ENCODE peak calls at places on chromosomes 6 and 20, in four cellular contexts. B, T, J and L are unnamed samples.

GRCh38 chr6:25370175-25371036 is 91.2 kb downstream of the CARMIL1 start:
- DNase-seq in J (no peak), B (no peak), T (no peak), L (no peak)

GRCh38 chr6:160170018-160170680 is 48.5 kb downstream of the SLC22A1 start:
- DNase-seq in T (no peak), B (no peak), J (no peak), L (no peak)

GRCh38 chr20:38838326-38838725 is 32.8 kb downstream of the PPP1R16B start:
- DNase-seq in T (no peak), B (no peak), J (no peak), L (no peak)

GRCh38 chr6:12147557-12148316 is 135.6 kb downstream of the HIVEP1 start:
- DNase-seq in T (no peak), J (no peak), B (no peak), L (no peak)

GRCh38 chr6:100780648-100781047 is 100.5 kb downstream of the ASCC3 start:
- DNase-seq in T (no peak), B (no peak), J (no peak), L (no peak)

GRCh38 chr6:54758340-54758739 is 88.2 kb upstream of the FAM83B start:
- DNase-seq in B (no peak), T (no peak), J (no peak), L (no peak)

GRCh38 chr6:36927691-36928546 is 26.6 kb upstream of the PI16 start:
- DNase-seq in J (no peak), B (no peak), T (no peak), L (no peak)

GRCh38 chr6:126907312-126907711 is 211.2 kb upstream of the RSPO3 start:
- DNase-seq in T (no peak), J (no peak), B (no peak), L (no peak)

GRCh38 chr6:142871910-142872331 is 73.1 kb downstream of the HIVEP2 start:
- DNase-seq in T (no peak), J (peak), B (no peak), L (no peak)

GRCh38 chr20:48384147-48384818 is 443.5 kb downstream of the PREX1 start:
- DNase-seq in B (peak), T (peak), J (no peak), L (no peak)

GRCh38 chr6:27882624-27883023 is 29.6 kb downstream of the OR2B2 start:
- DNase-seq in B (no peak), T (no peak), J (no peak), L (no peak)

GRCh38 chr6:153215242-153215641 is 84.2 kb upstream of the RGS17 start:
- DNase-seq in B (no peak), T (no peak), J (no peak), L (no peak)

GRCh38 chr20:7585126-7585679 is 355.1 kb downstream of the HAO1 start:
- DNase-seq in B (no peak), T (no peak), J (peak), L (no peak)

GRCh38 chr20:35742741-35743523 is 872 bp upstream of the RBM39 start:
- DNase-seq in B (no peak), T (no peak), J (peak), L (no peak)

GRCh38 chr20:20680991-20681508 is 31.4 kb downstream of the RALGAPA2 start:
- DNase-seq in B (no peak), T (no peak), J (no peak), L (no peak)

GRCh38 chr6:164151161-164151728 is 736.7 kb downstream of the QKI start:
- DNase-seq in J (no peak), B (no peak), T (no peak), L (no peak)

GRCh38 chr6:163866192-163866591 is 451.7 kb downstream of the QKI start:
- DNase-seq in J (no peak), T (no peak), B (no peak), L (no peak)

GRCh38 chr6:119493980-119494379 is 144.4 kb upstream of the MAN1A1 start:
- DNase-seq in B (no peak), J (peak), T (no peak), L (no peak)

GRCh38 chr6:43368517-43369160 is 808 bp downstream of the ZNF318 start:
- DNase-seq in J (peak), B (peak), T (no peak), L (no peak)

GRCh38 chr20:50277460-50278376 is 87.1 kb downstream of the CEBPB start:
- DNase-seq in J (no peak), B (no peak), T (no peak), L (no peak)

GRCh38 chr20:62367483-62368302 is 581 bp upstream of the LAMA5 start:
- DNase-seq in J (peak), B (no peak), T (no peak), L (no peak)

GRCh38 chr6:36129889-36130671 is at the start of gene MAPK13:
- DNase-seq in B (no peak), J (peak), T (no peak), L (no peak)

GRCh38 chr6:66128676-66129075 is 421.6 kb upstream of the EYS start:
- DNase-seq in B (no peak), T (no peak), J (no peak), L (no peak)

GRCh38 chr20:22408521-22409402 is 175.6 kb downstream of the FOXA2 start:
- DNase-seq in J (no peak), T (no peak), B (no peak), L (no peak)

DNA sequence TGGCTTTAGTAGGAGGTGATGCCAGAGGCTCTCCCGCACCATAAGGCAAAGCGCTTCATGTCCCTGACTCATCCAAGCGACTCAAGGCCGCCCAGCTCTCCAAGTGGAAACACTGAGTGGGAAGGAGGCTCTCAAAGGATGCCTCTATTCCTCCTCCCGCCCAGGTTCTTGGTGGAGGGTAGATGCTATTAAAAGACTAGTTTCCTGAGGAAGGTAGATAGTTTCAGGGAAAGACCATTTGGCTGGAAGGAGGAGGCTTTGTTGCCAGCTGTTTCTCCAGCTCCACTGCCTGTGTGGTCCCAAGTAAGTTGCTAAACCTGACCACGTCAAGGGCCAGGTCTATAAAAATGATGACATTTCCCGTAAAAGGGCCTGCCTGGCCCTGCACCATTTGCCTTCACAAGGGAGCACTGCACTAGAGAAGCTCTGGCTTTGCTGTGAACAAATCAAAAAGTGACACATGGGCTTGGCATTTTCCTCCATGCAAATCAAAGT is 48.2 kb downstream of the GMDS start:
- DNase-seq in B (no peak), T (peak), J (no peak), L (no peak)
- TF ChIP-seq TCF7L2 in B (no peak), T (no peak), J (no peak), L (no peak)

GRCh38 chr20:45336530-45337366 is 11.5 kb downstream of the SDC4 start:
- DNase-seq in T (no peak), B (no peak), J (peak), L (peak)
- H3K27ac ChIP-seq in T (peak), B (peak), J (peak), L (peak)

DNA sequence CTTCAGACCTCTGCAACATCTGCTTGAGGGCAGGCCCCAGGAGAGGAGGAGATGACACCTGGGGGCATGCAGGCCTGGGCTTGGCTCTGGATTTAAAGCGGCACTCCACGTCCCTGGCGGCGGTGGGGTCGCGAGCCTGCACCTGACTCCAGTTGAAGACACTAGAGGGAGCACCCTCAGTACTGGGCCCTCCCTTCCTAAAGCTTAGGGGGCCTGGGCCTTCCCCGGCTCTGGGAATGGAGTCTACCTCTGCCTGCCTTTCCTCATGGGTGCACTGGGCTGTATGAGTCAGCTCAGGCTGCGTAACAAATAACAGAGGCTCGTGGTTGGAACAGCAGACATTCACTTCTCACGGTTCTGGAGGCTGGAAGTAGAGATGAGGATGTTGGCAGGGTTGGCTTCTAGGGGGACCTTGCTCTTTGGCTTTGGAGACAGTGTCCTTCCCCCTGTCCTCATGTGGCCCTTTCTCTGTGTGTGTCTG is 117.6 kb upstream of the RPS6KA2 start:
- DNase-seq in T (no peak), J (no peak), B (no peak), L (no peak)
- TF ChIP-seq TCF7L2 in T (no peak), J (no peak), B (no peak), L (no peak)

DNA sequence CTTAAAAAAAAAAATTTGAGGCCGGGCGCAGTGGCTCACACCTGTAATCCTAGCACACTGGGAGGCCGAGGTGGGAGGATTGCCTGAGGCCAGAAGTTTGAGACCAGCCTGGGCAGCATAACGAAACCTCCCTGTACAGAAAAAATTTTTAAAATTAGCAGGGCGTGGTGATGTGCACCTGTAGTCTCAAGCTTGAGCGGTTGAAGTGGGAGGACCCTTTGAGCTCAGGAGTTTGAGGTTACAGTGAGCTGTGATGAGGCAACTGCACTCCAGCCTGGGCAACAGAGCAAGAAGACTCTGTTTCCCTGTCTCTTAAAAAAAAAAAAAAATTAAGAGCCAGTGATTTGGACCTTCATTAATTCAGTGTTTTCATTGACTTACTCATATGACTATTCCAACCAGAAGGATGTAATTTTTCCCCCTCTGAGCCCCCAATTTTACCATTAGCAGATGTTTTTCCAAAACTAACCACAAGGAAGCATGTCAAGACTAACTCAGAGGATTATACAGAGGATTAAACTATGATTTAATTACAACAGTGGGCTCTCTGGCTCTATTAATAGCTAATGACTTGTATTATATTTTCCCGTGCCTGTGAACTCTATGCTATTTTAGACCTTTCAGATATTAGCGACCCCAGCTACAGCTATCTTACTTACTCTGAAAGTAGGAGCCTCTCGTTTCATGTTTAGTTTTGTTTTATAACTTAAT is 75.1 kb downstream of the ARID1B start:
- DNase-seq in B (no peak), T (no peak), J (no peak), L (no peak)
- H3K27ac ChIP-seq in B (no peak), T (no peak), J (no peak), L (no peak)

GRCh38 chr6:39997101-39997635 is 62.9 kb upstream of the MOCS1 start:
- DNase-seq in B (no peak), J (no peak), T (no peak), L (no peak)

GRCh38 chr6:39998126-39998525 is 63.9 kb upstream of the MOCS1 start:
- DNase-seq in J (no peak), T (no peak), B (no peak), L (no peak)

GRCh38 chr6:39995633-39996032 is 61.4 kb upstream of the MOCS1 start:
- DNase-seq in B (no peak), T (no peak), J (no peak), L (no peak)

GRCh38 chr6:39999006-39999867 is 65.0 kb upstream of the MOCS1 start:
- DNase-seq in T (no peak), B (no peak), J (no peak), L (no peak)

DNA sequence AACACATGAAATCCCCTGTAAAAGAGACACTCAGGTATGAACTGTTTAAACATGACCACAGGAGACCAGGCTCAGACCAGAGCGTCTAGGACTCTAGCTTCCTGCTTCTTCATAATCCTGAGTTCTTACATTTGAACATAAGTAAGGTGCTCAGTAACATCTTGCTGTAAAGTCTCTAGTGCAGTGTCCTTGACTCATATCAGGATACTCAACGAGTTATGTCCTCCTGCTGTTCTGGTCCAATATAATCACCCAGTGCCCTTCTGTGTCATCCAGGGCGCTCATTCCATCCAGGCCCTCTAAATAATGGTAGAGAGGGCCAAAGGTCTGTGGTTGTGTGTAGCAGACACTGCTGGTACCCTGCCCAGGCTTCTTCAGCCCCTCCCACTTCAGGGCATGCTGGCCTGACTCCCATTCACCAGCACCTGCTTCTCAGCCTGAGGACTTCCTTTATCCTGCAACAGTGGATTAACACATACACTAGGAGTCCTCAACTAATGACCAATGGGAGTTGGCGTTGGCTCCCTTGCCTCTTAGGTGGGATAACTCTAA is 66.8 kb upstream of the MOCS1 start:
- DNase-seq in J (no peak), B (no peak), T (no peak), L (no peak)
- TF ChIP-seq TCF7L2 in J (no peak), B (no peak), T (no peak), L (no peak)